ENCODE peak calls at places on chromosome 17, in four cellular contexts. T, J, V and C are unnamed samples. For H3K27me3, the result is how much of the 10 kb centered on the place peaks cover.

GRCh38 chr17:41687828-41688640 is 651 bp upstream of the EIF1 start:
- DNase-seq in V (peak), J (peak), T (no peak), C (peak)

GRCh38 chr17:27741361-27741861 is 58.9 kb downstream of the NOS2 start:
- DNase-seq in J (no peak), V (no peak), T (no peak), C (no peak)

GRCh38 chr17:50042211-50042610 is 13.7 kb upstream of the ITGA3 start:
- DNase-seq in V (no peak), T (no peak), J (no peak), C (no peak)

GRCh38 chr17:83012873-83013778 is 66.3 kb upstream of the METRNL start:
- DNase-seq in T (no peak), J (no peak), V (no peak), C (no peak)

GRCh38 chr17:3730881-3731429 is 7.3 kb downstream of the HASPIN start:
- DNase-seq in J (no peak), V (no peak), T (no peak), C (no peak)

GRCh38 chr17:4332296-4332970 is 34.0 kb downstream of the UBE2G1 start:
- DNase-seq in T (no peak), V (no peak), J (no peak), C (no peak)

GRCh38 chr17:38572665-38573365 is 32.9 kb downstream of the SRCIN1 start:
- DNase-seq in V (no peak), J (no peak), T (no peak), C (no peak)

GRCh38 chr17:19753049-19753444 is 4.9 kb upstream of the ALDH3A1 start:
- DNase-seq in T (no peak), J (peak), V (peak), C (peak)

GRCh38 chr17:64736804-64737492 is 74.8 kb upstream of the SMURF2 start:
- DNase-seq in J (no peak), T (no peak), V (peak), C (no peak)

GRCh38 chr17:21193031-21193430 is 20.9 kb downstream of the TMEM11 start:
- DNase-seq in V (no peak), T (no peak), J (no peak), C (no peak)

GRCh38 chr17:72090108-72090507 is 30.7 kb upstream of the SOX9 start:
- DNase-seq in T (no peak), V (no peak), J (no peak), C (no peak)

GRCh38 chr17:53721101-53721500 is 101.6 kb upstream of the KIF2B start:
- DNase-seq in T (no peak), V (no peak), J (no peak), C (no peak)

GRCh38 chr17:58303981-58304734 is 23.4 kb upstream of the MPO start:
- DNase-seq in V (no peak), T (peak), J (peak), C (no peak)

GRCh38 chr17:40266882-40267281 is 20.8 kb upstream of the CDC6 start:
- DNase-seq in J (no peak), T (no peak), V (no peak), C (no peak)

GRCh38 chr17:68771867-68772515 is 170.8 kb upstream of the FAM20A start:
- DNase-seq in J (no peak), V (no peak), T (peak), C (no peak)

GRCh38 chr17:2406903-2407790 is 6.3 kb upstream of the MNT start:
- DNase-seq in T (no peak), J (peak), V (no peak), C (peak)

GRCh38 chr17:2090804-2091534 is 36.1 kb downstream of the HIC1 start:
- DNase-seq in J (peak), V (no peak), T (no peak), C (peak)

GRCh38 chr17:50459081-50459676 is 9.5 kb downstream of the CHAD start:
- DNase-seq in V (peak), J (no peak), T (no peak), C (no peak)

GRCh38 chr17:46769531-46770438 is 48.7 kb downstream of the WNT3 start:
- DNase-seq in V (no peak), T (no peak), J (no peak), C (peak)

GRCh38 chr17:34406196-34406595 is 43.2 kb upstream of the CCL1 start:
- DNase-seq in V (no peak), J (no peak), T (no peak), C (no peak)

GRCh38 chr17:10055251-10055975 is 143.0 kb downstream of the GAS7 start:
- DNase-seq in J (no peak), T (no peak), V (no peak), C (no peak)

GRCh38 chr17:79630821-79631639 is 20.2 kb upstream of the RBFOX3 start:
- DNase-seq in J (peak), T (no peak), V (no peak), C (no peak)

GRCh38 chr17:60049936-60050335 is 28.8 kb downstream of the HEATR6 start:
- DNase-seq in V (no peak), T (no peak), J (no peak), C (no peak)

GRCh38 chr17:5560361-5560988 is 23.8 kb downstream of the NLRP1 start:
- DNase-seq in T (no peak), V (no peak), J (no peak), C (no peak)

DNA sequence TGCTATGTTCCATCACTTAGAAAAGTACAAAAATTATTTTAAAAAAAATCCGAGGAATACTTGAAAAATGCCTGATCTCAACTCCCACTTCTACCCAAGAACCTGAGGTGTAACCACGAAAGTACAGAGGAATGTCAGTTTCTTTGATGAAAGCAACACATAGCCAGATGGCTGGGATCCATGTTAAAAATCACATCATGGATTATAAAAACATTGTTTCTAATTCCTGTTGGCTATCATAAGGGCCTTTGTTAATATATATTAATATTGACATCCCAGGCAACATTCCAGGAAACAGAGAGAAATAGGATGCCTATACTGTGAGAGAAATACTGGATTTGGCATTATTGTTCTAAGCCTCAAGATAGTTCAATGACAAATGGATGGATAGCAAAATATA is 115.3 kb downstream of the SKAP1 start:
- DNase-seq in T (no peak), V (no peak), J (no peak), C (no peak)
- H3K27me3 ChIP-seq in T (under half), V (under half), J (half or more), C (under half)

GRCh38 chr17:179066-179432 is 2.4 kb downstream of the DOC2B start:
- DNase-seq in V (no peak), T (no peak), J (no peak), C (peak)
- TF ChIP-seq CTCF in V (no peak), T (no peak), J (no peak), C (no peak)

DNA sequence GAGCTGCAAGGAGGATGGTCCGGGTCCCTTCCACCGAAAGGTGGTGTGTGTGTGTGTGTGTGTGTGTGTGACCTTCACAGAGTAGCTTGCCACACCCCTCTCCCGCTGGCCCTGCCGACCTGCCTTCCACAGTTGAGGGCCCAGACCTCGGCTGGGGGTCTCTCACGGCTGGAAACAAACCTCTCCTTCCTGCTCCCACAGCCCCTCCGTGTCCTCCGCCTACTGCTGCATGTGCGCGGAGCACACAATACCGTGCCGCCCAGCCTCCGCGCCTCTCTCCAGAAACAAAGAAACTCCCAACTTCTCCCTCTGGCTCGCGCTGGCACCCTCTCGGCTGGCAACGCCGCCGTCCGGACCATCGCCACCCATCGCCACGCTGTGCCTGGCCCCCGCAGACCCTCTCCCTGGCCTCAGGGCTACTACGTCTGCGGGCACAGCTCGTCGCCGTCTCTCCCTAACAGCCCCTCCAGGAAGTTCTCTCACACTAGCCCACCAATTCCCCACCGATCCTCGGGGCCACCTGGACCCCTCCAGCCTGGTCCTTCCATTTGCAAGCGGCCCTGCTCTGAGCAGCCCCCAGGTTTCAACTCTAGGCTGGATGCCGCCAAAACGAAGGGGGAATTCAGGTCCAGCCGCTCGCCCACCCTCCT is 81.3 kb downstream of the TIMM22 start:
- DNase-seq in V (no peak), T (no peak), J (no peak), C (no peak)
- H3K4me3 ChIP-seq in V (no peak), T (no peak), J (peak), C (no peak)

GRCh38 chr17:81400939-81401726 is 5.9 kb downstream of the BAHCC1 start:
- DNase-seq in T (no peak), J (peak), V (no peak), C (peak)
- H3K27me3 ChIP-seq in T (under half), J (under half), V (under half), C (under half)

GRCh38 chr17:16912021-16912962 is 59.6 kb downstream of the TNFRSF13B start:
- DNase-seq in V (no peak), T (no peak), J (peak), C (no peak)

GRCh38 chr17:16918443-16918842 is 53.5 kb downstream of the TNFRSF13B start:
- DNase-seq in T (no peak), V (peak), J (no peak), C (no peak)

GRCh38 chr17:16916557-16916920 is 55.4 kb downstream of the TNFRSF13B start:
- DNase-seq in J (no peak), V (no peak), T (no peak), C (peak)

GRCh38 chr17:16917995-16918394 is 53.9 kb downstream of the TNFRSF13B start:
- DNase-seq in J (peak), V (no peak), T (no peak), C (no peak)

DNA sequence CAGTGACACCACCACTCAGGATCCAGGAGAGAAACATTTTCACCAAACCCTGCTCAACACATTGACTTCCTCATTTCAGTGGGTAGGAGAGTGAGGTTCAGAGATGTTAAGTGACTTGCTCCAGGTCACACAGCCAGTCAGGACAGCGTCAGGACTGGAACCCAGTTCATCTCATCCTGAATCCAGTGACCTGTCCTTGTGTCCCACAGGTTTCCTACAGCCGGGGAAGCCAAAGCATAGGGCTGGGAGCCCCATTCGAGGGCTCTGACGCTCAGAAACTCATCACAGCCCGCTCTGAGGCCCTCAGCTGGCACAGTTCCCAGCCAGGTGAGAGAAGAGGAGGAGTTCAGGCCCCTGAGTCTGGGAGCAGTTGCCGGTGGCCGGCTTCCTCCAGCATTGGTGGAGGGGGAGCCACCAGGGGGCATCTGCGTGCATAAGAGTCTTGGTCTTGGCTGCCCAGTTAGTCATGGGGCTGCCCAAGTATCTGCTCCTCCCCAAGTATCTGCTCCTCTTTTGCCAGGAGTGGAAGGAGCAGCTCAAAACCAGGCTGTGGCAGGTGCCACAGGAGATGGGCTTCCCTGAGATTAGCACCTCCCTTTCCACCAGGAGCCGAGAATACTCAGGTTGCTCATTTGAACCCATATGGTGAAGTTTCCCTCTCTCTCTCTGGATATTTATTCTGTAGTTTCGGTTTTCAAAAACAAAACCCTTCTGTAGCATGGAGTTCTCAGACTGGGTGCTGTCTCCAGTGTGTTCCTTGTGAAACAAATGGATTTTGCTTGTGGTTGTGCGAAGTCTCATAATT is 56.0 kb downstream of the TNFRSF13B start:
- DNase-seq in V (no peak), T (peak), J (peak), C (no peak)
- TF ChIP-seq CTCF in V (no peak), T (peak), J (peak), C (peak)

GRCh38 chr17:17675416-17675815 is 5.8 kb upstream of the RAI1 start:
- DNase-seq in V (no peak), J (no peak), T (no peak), C (no peak)
- H3K4me3 ChIP-seq in V (no peak), J (no peak), T (no peak), C (no peak)

DNA sequence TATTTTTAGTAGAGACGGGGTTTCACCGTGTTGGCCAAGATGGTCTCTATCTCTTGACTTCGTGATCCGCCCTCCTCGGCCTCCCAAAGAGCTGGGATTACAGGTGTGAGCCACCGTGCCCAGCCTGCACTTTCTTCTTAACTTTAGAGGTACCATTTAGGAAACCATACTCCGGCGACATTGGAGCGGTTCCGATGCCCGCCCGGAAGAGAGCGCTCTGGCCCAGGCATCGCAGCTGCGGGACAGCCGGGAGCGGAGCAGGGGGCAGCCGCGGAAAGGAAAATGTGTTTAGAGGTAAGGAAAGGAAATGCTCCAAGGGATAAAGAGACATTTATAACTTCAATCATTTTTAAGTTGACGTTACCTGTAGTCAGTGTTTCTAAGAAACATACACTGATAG is 6.0 kb upstream of the HS3ST3B1 start:
- DNase-seq in J (no peak), T (no peak), V (no peak), C (no peak)
- H3K27me3 ChIP-seq in J (half or more), T (under half), V (under half), C (half or more)

DNA sequence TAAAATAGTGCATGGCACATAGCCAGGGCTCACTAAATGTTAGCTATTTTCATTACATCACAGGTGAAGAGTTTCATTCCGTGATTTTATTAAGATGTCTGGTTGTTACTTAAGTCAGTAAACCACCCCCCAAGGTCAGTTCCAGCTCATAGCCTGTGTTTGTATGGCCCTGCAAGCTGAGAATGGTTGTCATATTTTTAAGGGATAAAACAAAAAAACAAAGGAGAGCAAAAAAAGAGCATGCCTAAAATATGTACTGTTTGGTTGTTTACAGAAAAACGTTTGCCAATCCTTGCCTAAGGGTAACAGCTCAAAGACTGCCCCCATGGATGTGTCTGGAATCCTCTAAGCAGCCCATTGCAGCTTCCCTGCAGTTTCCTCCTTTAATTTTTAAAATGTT is 329.6 kb downstream of the CA10 start:
- DNase-seq in T (no peak), V (no peak), J (no peak), C (no peak)
- TF ChIP-seq CTCF in T (no peak), V (no peak), J (no peak), C (no peak)

GRCh38 chr17:78121801-78122220 is 6.7 kb downstream of the TMC6 start:
- DNase-seq in T (no peak), J (no peak), V (no peak), C (no peak)

GRCh38 chr17:78124081-78124835 is 4.3 kb downstream of the TMC6 start:
- DNase-seq in T (peak), J (no peak), V (no peak), C (peak)

GRCh38 chr17:78123258-78123929 is 5.2 kb downstream of the TMC6 start:
- DNase-seq in T (no peak), V (no peak), J (no peak), C (no peak)

GRCh38 chr17:78122221-78122990 is 6.1 kb downstream of the TMC6 start:
- DNase-seq in T (no peak), J (no peak), V (no peak), C (no peak)

DNA sequence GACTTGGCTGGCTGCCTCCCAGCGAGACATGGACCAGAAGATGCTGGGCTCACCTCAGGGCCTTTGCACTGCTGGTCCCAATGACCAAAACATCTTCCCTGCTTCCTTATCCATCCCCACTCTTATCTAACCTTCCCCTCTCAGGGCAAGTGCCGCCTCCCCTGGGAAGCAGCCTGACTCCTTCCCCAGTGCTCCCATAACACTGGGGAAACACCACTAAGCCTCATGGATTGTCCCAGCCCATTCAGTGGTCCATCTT is 5.6 kb downstream of the TMC6 start:
- DNase-seq in J (no peak), V (no peak), T (no peak), C (no peak)
- H3K4me3 ChIP-seq in J (no peak), V (no peak), T (no peak), C (no peak)